ENCODE peak calls at places on chromosomes 1 and 21, in four cellular contexts. One of them, this sample, is unnamed.

GRCh38 chr21:42537106-42537742 is 23.6 kb downstream of the SLC37A1 start:
- DNase-seq in lung: no peak
- DNase-seq in fibroblast of lung: peak
- DNase-seq in astrocyte of the spinal cord: no peak
- DNase-seq in this sample: no peak

GRCh38 chr1:154353460-154353904 is 28.2 kb downstream of the ATP8B2 start:
- DNase-seq in lung: peak
- DNase-seq in fibroblast of lung: peak
- DNase-seq in astrocyte of the spinal cord: peak
- DNase-seq in this sample: no peak

GRCh38 chr1:21669287-21670058 is at the start of gene RAP1GAP:
- DNase-seq in lung: no peak
- DNase-seq in fibroblast of lung: no peak
- DNase-seq in astrocyte of the spinal cord: no peak
- DNase-seq in this sample: no peak

GRCh38 chr1:94865369-94865768 is 45.2 kb downstream of the SLC44A3 start:
- DNase-seq in lung: no peak
- DNase-seq in fibroblast of lung: peak
- DNase-seq in astrocyte of the spinal cord: peak
- DNase-seq in this sample: no peak

GRCh38 chr1:40532844-40533424 is 1.5 kb downstream of the ZNF684 start:
- DNase-seq in lung: no peak
- DNase-seq in fibroblast of lung: peak
- DNase-seq in astrocyte of the spinal cord: peak
- DNase-seq in this sample: no peak

GRCh38 chr1:215669806-215670485 is 102.8 kb downstream of the KCTD3 start:
- DNase-seq in lung: no peak
- DNase-seq in fibroblast of lung: no peak
- DNase-seq in astrocyte of the spinal cord: no peak
- DNase-seq in this sample: no peak

GRCh38 chr1:241706967-241707366 is 54.9 kb downstream of the WDR64 start:
- DNase-seq in lung: no peak
- DNase-seq in fibroblast of lung: no peak
- DNase-seq in astrocyte of the spinal cord: peak
- DNase-seq in this sample: peak

GRCh38 chr1:205313681-205314308 is 7.8 kb downstream of the NUAK2 start:
- DNase-seq in lung: peak
- DNase-seq in fibroblast of lung: peak
- DNase-seq in astrocyte of the spinal cord: peak
- DNase-seq in this sample: no peak

GRCh38 chr21:33377221-33377620 is 26.0 kb upstream of the IFNGR2 start:
- DNase-seq in lung: no peak
- DNase-seq in fibroblast of lung: no peak
- DNase-seq in astrocyte of the spinal cord: no peak
- DNase-seq in this sample: no peak

GRCh38 chr21:36422279-36423098 is 37.3 kb downstream of the CHAF1B start:
- DNase-seq in lung: peak
- DNase-seq in fibroblast of lung: peak
- DNase-seq in astrocyte of the spinal cord: peak
- DNase-seq in this sample: no peak

GRCh38 chr1:24384251-24385090 is 29.1 kb downstream of the STPG1 start:
- DNase-seq in lung: peak
- DNase-seq in fibroblast of lung: peak
- DNase-seq in astrocyte of the spinal cord: peak
- DNase-seq in this sample: no peak

GRCh38 chr1:150778409-150778808 is 12.8 kb upstream of the CTSS start:
- DNase-seq in lung: no peak
- DNase-seq in fibroblast of lung: no peak
- DNase-seq in astrocyte of the spinal cord: no peak
- DNase-seq in this sample: no peak

GRCh38 chr1:224513787-224514209 is 79.2 kb upstream of the WDR26 start:
- DNase-seq in lung: peak
- DNase-seq in fibroblast of lung: peak
- DNase-seq in astrocyte of the spinal cord: peak
- DNase-seq in this sample: no peak

GRCh38 chr1:30372792-30373433 is 350.5 kb downstream of the MATN1 start:
- DNase-seq in lung: peak
- DNase-seq in fibroblast of lung: no peak
- DNase-seq in astrocyte of the spinal cord: no peak
- DNase-seq in this sample: no peak

GRCh38 chr21:26966360-26966977 is 419 bp downstream of the ADAMTS5 start:
- DNase-seq in lung: no peak
- DNase-seq in fibroblast of lung: no peak
- DNase-seq in astrocyte of the spinal cord: peak
- DNase-seq in this sample: no peak

GRCh38 chr1:68191717-68192116 is 40.6 kb downstream of the WLS start:
- DNase-seq in lung: no peak
- DNase-seq in fibroblast of lung: no peak
- DNase-seq in astrocyte of the spinal cord: no peak
- DNase-seq in this sample: no peak

GRCh38 chr21:35840197-35840799 is 220.0 kb downstream of the SETD4 start:
- DNase-seq in lung: peak
- DNase-seq in fibroblast of lung: peak
- DNase-seq in astrocyte of the spinal cord: peak
- DNase-seq in this sample: peak

GRCh38 chr1:240399381-240399780 is 212.6 kb downstream of the GREM2 start:
- DNase-seq in lung: no peak
- DNase-seq in fibroblast of lung: peak
- DNase-seq in astrocyte of the spinal cord: peak
- DNase-seq in this sample: no peak

GRCh38 chr1:151828931-151829330 is 2.7 kb downstream of the RORC start:
- DNase-seq in lung: no peak
- DNase-seq in fibroblast of lung: no peak
- DNase-seq in astrocyte of the spinal cord: peak
- DNase-seq in this sample: no peak

GRCh38 chr1:15296602-15297321 is 49.7 kb downstream of the FHAD1 start:
- DNase-seq in lung: no peak
- DNase-seq in fibroblast of lung: no peak
- DNase-seq in astrocyte of the spinal cord: no peak
- DNase-seq in this sample: no peak

GRCh38 chr1:155218854-155219591 is 10.5 kb downstream of the MTX1 start:
- DNase-seq in lung: peak
- DNase-seq in fibroblast of lung: peak
- DNase-seq in astrocyte of the spinal cord: peak
- DNase-seq in this sample: no peak

GRCh38 chr1:26280333-26281042 is 602 bp downstream of the SH3BGRL3 start:
- DNase-seq in lung: no peak
- DNase-seq in fibroblast of lung: no peak
- DNase-seq in astrocyte of the spinal cord: no peak
- DNase-seq in this sample: no peak

GRCh38 chr1:63615809-63616420 is 22.7 kb downstream of the PGM1 start:
- DNase-seq in lung: peak
- DNase-seq in fibroblast of lung: peak
- DNase-seq in astrocyte of the spinal cord: peak
- DNase-seq in this sample: no peak

GRCh38 chr1:237751090-237751489 is 139.6 kb downstream of the ZP4 start:
- DNase-seq in lung: no peak
- DNase-seq in fibroblast of lung: no peak
- DNase-seq in astrocyte of the spinal cord: no peak
- DNase-seq in this sample: no peak

GRCh38 chr1:57307382-57307781 is 116.5 kb downstream of the DAB1 start:
- DNase-seq in lung: no peak
- DNase-seq in fibroblast of lung: no peak
- DNase-seq in astrocyte of the spinal cord: no peak
- DNase-seq in this sample: no peak

GRCh38 chr1:209774592-209774991 is 9.8 kb downstream of the C1orf74 start:
- DNase-seq in lung: no peak
- DNase-seq in fibroblast of lung: no peak
- DNase-seq in astrocyte of the spinal cord: no peak
- DNase-seq in this sample: no peak

GRCh38 chr1:116286541-116286971 is 86.5 kb upstream of the ATP1A1 start:
- DNase-seq in lung: no peak
- DNase-seq in fibroblast of lung: peak
- DNase-seq in astrocyte of the spinal cord: peak
- DNase-seq in this sample: peak

GRCh38 chr1:179809506-179810366 is 66.6 kb downstream of the FAM163A start:
- DNase-seq in lung: peak
- DNase-seq in fibroblast of lung: peak
- DNase-seq in astrocyte of the spinal cord: peak
- DNase-seq in this sample: no peak

GRCh38 chr1:158507511-158507910 is 35.5 kb downstream of the OR10R2 start:
- DNase-seq in lung: no peak
- DNase-seq in fibroblast of lung: no peak
- DNase-seq in astrocyte of the spinal cord: no peak
- DNase-seq in this sample: no peak

GRCh38 chr1:85409516-85409915 is 55.4 kb downstream of the DDAH1 start:
- DNase-seq in lung: no peak
- DNase-seq in fibroblast of lung: no peak
- DNase-seq in astrocyte of the spinal cord: no peak
- DNase-seq in this sample: no peak

GRCh38 chr1:17914142-17914541 is 159.0 kb downstream of the ACTL8 start:
- DNase-seq in lung: no peak
- DNase-seq in fibroblast of lung: no peak
- DNase-seq in astrocyte of the spinal cord: no peak
- DNase-seq in this sample: no peak

GRCh38 chr1:43432907-43433306 is 20.8 kb downstream of the HYI start:
- DNase-seq in lung: no peak
- DNase-seq in fibroblast of lung: no peak
- DNase-seq in astrocyte of the spinal cord: no peak
- DNase-seq in this sample: no peak

GRCh38 chr1:115527746-115528145 is 114.0 kb upstream of the VANGL1 start:
- DNase-seq in lung: no peak
- DNase-seq in fibroblast of lung: no peak
- DNase-seq in astrocyte of the spinal cord: no peak
- DNase-seq in this sample: no peak

GRCh38 chr1:180603850-180604226 is 28.0 kb upstream of the XPR1 start:
- DNase-seq in lung: no peak
- DNase-seq in fibroblast of lung: no peak
- DNase-seq in astrocyte of the spinal cord: no peak
- DNase-seq in this sample: no peak

GRCh38 chr1:31745071-31745897 is 18.9 kb downstream of the ADGRB2 start:
- DNase-seq in lung: peak
- DNase-seq in fibroblast of lung: peak
- DNase-seq in astrocyte of the spinal cord: peak
- DNase-seq in this sample: no peak

GRCh38 chr1:228393268-228393699 is 13.4 kb downstream of the TRIM11 start:
- DNase-seq in lung: no peak
- DNase-seq in fibroblast of lung: peak
- DNase-seq in astrocyte of the spinal cord: peak
- DNase-seq in this sample: peak

GRCh38 chr1:7000720-7001119 is 215.5 kb downstream of the CAMTA1 start:
- DNase-seq in lung: no peak
- DNase-seq in fibroblast of lung: no peak
- DNase-seq in astrocyte of the spinal cord: no peak
- DNase-seq in this sample: no peak

GRCh38 chr1:114314098-114314497 is 160.4 kb upstream of the SYT6 start:
- DNase-seq in lung: no peak
- DNase-seq in fibroblast of lung: no peak
- DNase-seq in astrocyte of the spinal cord: peak
- DNase-seq in this sample: no peak

GRCh38 chr1:112165375-112165774 is 175.9 kb upstream of the KCND3 start:
- DNase-seq in lung: no peak
- DNase-seq in fibroblast of lung: no peak
- DNase-seq in astrocyte of the spinal cord: no peak
- DNase-seq in this sample: no peak